ENCODE peak calls at places on chromosomes 7 and 10, in ten cellular contexts. Y, W, N, R, H, Q, J, I, D and K are unnamed samples.

GRCh38 chr7:90773269-90773668 is 177.1 kb downstream of the CDK14 start:
- DNase-seq in Y (no peak), W (no peak), N (no peak), R (no peak), H (no peak), Q (no peak), J (no peak), I (no peak), D (no peak), K (no peak)

GRCh38 chr7:36775673-36776072 is 51.4 kb upstream of the AOAH start:
- DNase-seq in Y (no peak), W (no peak), N (no peak), R (no peak), H (no peak), Q (no peak), J (no peak), I (no peak), D (no peak), K (no peak)

GRCh38 chr7:50264908-50265307 is 39.6 kb upstream of the IKZF1 start:
- DNase-seq in Y (no peak), W (no peak), N (no peak), R (no peak), H (no peak), Q (no peak), J (no peak), I (no peak), D (no peak), K (no peak)

GRCh38 chr10:77692782-77693181 is 55.2 kb upstream of the KCNMA1 start:
- DNase-seq in Y (no peak), W (no peak), N (peak), R (peak), H (no peak), Q (no peak), J (no peak), I (no peak), D (peak), K (peak)

GRCh38 chr10:35912615-35913170 is 270.6 kb upstream of the FZD8 start:
- DNase-seq in Y (no peak), W (no peak), N (no peak), R (peak), H (no peak), Q (no peak), J (no peak), I (no peak), D (no peak), K (peak)

GRCh38 chr10:103564799-103565365 is 71.4 kb downstream of the NEURL1 start:
- DNase-seq in Y (peak), W (no peak), N (no peak), R (no peak), H (no peak), Q (no peak), J (peak), I (no peak), D (no peak), K (no peak)

GRCh38 chr7:47336178-47337020 is 245.5 kb downstream of the TNS3 start:
- DNase-seq in Y (no peak), W (no peak), N (no peak), R (peak), H (peak), Q (peak), J (no peak), I (peak), D (peak), K (peak)

GRCh38 chr7:23472974-23473847 is 2.9 kb upstream of the IGF2BP3 start:
- DNase-seq in Y (no peak), W (no peak), N (no peak), R (no peak), H (no peak), Q (no peak), J (no peak), I (no peak), D (peak), K (no peak)

GRCh38 chr7:77691892-77692491 is 4.3 kb upstream of the RSBN1L start:
- DNase-seq in Y (no peak), W (no peak), N (no peak), R (no peak), H (no peak), Q (no peak), J (no peak), I (no peak), D (no peak), K (no peak)

GRCh38 chr7:141276031-141276430 is 202.2 kb downstream of the TMEM178B start:
- DNase-seq in Y (no peak), W (no peak), N (no peak), R (no peak), H (no peak), Q (no peak), J (no peak), I (no peak), D (peak), K (no peak)

GRCh38 chr7:157347217-157347904 is 10.6 kb downstream of the DNAJB6 start:
- DNase-seq in Y (no peak), W (no peak), N (no peak), R (peak), H (peak), Q (peak), J (no peak), I (no peak), D (peak), K (peak)

GRCh38 chr10:94439275-94439861 is 37.0 kb downstream of the TBC1D12 start:
- DNase-seq in Y (peak), W (no peak), N (no peak), R (peak), H (no peak), Q (no peak), J (no peak), I (peak), D (peak), K (peak)

GRCh38 chr7:122217125-122217524 is 73.1 kb upstream of the AASS start:
- DNase-seq in Y (no peak), W (no peak), N (no peak), R (no peak), H (no peak), Q (no peak), J (no peak), I (no peak), D (peak), K (peak)

GRCh38 chr10:21402606-21403083 is 122.8 kb downstream of the SKIDA1 start:
- DNase-seq in Y (no peak), W (no peak), N (no peak), R (peak), H (no peak), Q (no peak), J (no peak), I (no peak), D (peak), K (peak)

GRCh38 chr7:51021906-51022570 is 239.3 kb upstream of the GRB10 start:
- DNase-seq in Y (no peak), W (no peak), N (no peak), R (peak), H (no peak), Q (no peak), J (no peak), I (no peak), D (no peak), K (no peak)

GRCh38 chr10:14571866-14572507 is 202.7 kb downstream of the FAM107B start:
- DNase-seq in Y (no peak), W (peak), N (no peak), R (peak), H (no peak), Q (no peak), J (peak), I (no peak), D (peak), K (peak)

GRCh38 chr7:106862317-106863183 is 2.5 kb upstream of the PIK3CG start:
- DNase-seq in Y (no peak), W (no peak), N (no peak), R (peak), H (no peak), Q (no peak), J (no peak), I (no peak), D (no peak), K (no peak)

GRCh38 chr7:608361-608760 is 88.7 kb upstream of the PDGFA start:
- DNase-seq in Y (no peak), W (no peak), N (no peak), R (no peak), H (no peak), Q (no peak), J (no peak), I (no peak), D (no peak), K (no peak)

GRCh38 chr10:124211921-124212320 is 118.5 kb upstream of the CHST15 start:
- DNase-seq in Y (no peak), W (no peak), N (peak), R (no peak), H (no peak), Q (no peak), J (no peak), I (no peak), D (peak), K (peak)

GRCh38 chr7:75689246-75690099 is 49.3 kb downstream of the HIP1 start:
- DNase-seq in Y (no peak), W (no peak), N (no peak), R (no peak), H (no peak), Q (no peak), J (no peak), I (no peak), D (no peak), K (no peak)

GRCh38 chr7:138077809-138078208 is 1.6 kb downstream of the AKR1D1 start:
- DNase-seq in Y (no peak), W (no peak), N (no peak), R (no peak), H (no peak), Q (no peak), J (no peak), I (no peak), D (no peak), K (no peak)

GRCh38 chr10:58700576-58700975 is 187.9 kb downstream of the BICC1 start:
- DNase-seq in Y (no peak), W (no peak), N (no peak), R (no peak), H (no peak), Q (no peak), J (no peak), I (no peak), D (peak), K (peak)

GRCh38 chr10:21238717-21239116 is 286.8 kb downstream of the SKIDA1 start:
- DNase-seq in Y (no peak), W (no peak), N (no peak), R (no peak), H (no peak), Q (no peak), J (no peak), I (no peak), D (no peak), K (no peak)

GRCh38 chr10:97307441-97307840 is 11.6 kb upstream of the FRAT1 start:
- DNase-seq in Y (no peak), W (no peak), N (no peak), R (no peak), H (no peak), Q (no peak), J (no peak), I (no peak), D (no peak), K (no peak)

GRCh38 chr10:24153537-24153936 is 55.4 kb upstream of the KIAA1217 start:
- DNase-seq in Y (no peak), W (no peak), N (no peak), R (no peak), H (no peak), Q (no peak), J (no peak), I (no peak), D (no peak), K (no peak)

GRCh38 chr10:124647421-124648130 is 96.6 kb downstream of the FAM53B start:
- DNase-seq in Y (peak), W (no peak), N (no peak), R (peak), H (peak), Q (peak), J (peak), I (no peak), D (peak), K (peak)

GRCh38 chr7:74481458-74482324 is 28.0 kb downstream of the GTF2IRD1 start:
- DNase-seq in Y (no peak), W (no peak), N (no peak), R (peak), H (no peak), Q (no peak), J (no peak), I (no peak), D (peak), K (no peak)

GRCh38 chr10:128054163-128054970 is 71.9 kb downstream of the MKI67 start:
- DNase-seq in Y (no peak), W (no peak), N (no peak), R (no peak), H (no peak), Q (no peak), J (peak), I (no peak), D (no peak), K (no peak)

GRCh38 chr7:25759748-25760147 is 392.2 kb upstream of the NFE2L3 start:
- DNase-seq in Y (no peak), W (no peak), N (no peak), R (no peak), H (no peak), Q (no peak), J (no peak), I (no peak), D (no peak), K (no peak)

GRCh38 chr7:92750961-92751360 is 85.4 kb downstream of the CDK6 start:
- DNase-seq in Y (no peak), W (no peak), N (no peak), R (peak), H (no peak), Q (no peak), J (no peak), I (no peak), D (no peak), K (peak)

GRCh38 chr7:130986271-130986690 is 252.3 kb upstream of the KLF14 start:
- DNase-seq in Y (no peak), W (no peak), N (no peak), R (no peak), H (no peak), Q (no peak), J (no peak), I (no peak), D (no peak), K (peak)

GRCh38 chr10:113666682-113667252 is 2.9 kb upstream of the NRAP start:
- DNase-seq in Y (no peak), W (no peak), N (no peak), R (peak), H (no peak), Q (no peak), J (no peak), I (no peak), D (peak), K (peak)

GRCh38 chr10:72291019-72291532 is 17.4 kb downstream of the DDIT4 start:
- DNase-seq in Y (no peak), W (no peak), N (no peak), R (no peak), H (no peak), Q (no peak), J (peak), I (no peak), D (no peak), K (no peak)